ENCODE peak calls at places on chromosomes 4 and X, in four cellular contexts. S is K562, M is HL-60, B is GM12878. C is an unnamed sample.

GRCh38 chrX:40098264-40099045 is 697 bp upstream of the BCOR start:
- DNase-seq in S (no peak), B (no peak), M (peak), C (no peak)

GRCh38 chrX:41733939-41734338 is 10.0 kb downstream of the GPR82 start:
- DNase-seq in S (no peak), B (peak), M (peak), C (peak)

GRCh38 chr4:174349156-174349555 is 65.4 kb downstream of the CEP44 start:
- DNase-seq in B (no peak), S (no peak), M (no peak), C (no peak)

GRCh38 chr4:107094976-107095375 is 58.9 kb upstream of the DKK2 start:
- DNase-seq in M (no peak), S (no peak), B (no peak), C (no peak)

GRCh38 chr4:109803924-109804571 is 2.2 kb upstream of the CFI start:
- DNase-seq in B (peak), M (peak), S (no peak), C (peak)

GRCh38 chrX:41384041-41384705 is 50.2 kb downstream of the DDX3X start:
- DNase-seq in M (peak), B (no peak), S (peak), C (no peak)

GRCh38 chr4:119105605-119106004 is 30.0 kb upstream of the MYOZ2 start:
- DNase-seq in B (no peak), M (no peak), S (no peak), C (no peak)

GRCh38 chr4:150367326-150367725 is 214.6 kb upstream of the MAB21L2 start:
- DNase-seq in B (no peak), M (no peak), S (no peak), C (no peak)

GRCh38 chrX:68912113-68912980 is 83.5 kb downstream of the EFNB1 start:
- DNase-seq in B (no peak), S (no peak), M (no peak), C (no peak)

GRCh38 chr4:140137654-140138053 is 16.3 kb downstream of the MAML3 start:
- DNase-seq in S (no peak), B (no peak), M (no peak), C (no peak)

GRCh38 chrX:93177930-93178329 is 495.4 kb downstream of the NAP1L3 start:
- DNase-seq in B (no peak), S (no peak), M (no peak), C (no peak)

GRCh38 chrX:108306086-108306485 is 132.1 kb downstream of the COL4A6 start:
- DNase-seq in B (no peak), M (no peak), S (no peak), C (no peak)

DNA sequence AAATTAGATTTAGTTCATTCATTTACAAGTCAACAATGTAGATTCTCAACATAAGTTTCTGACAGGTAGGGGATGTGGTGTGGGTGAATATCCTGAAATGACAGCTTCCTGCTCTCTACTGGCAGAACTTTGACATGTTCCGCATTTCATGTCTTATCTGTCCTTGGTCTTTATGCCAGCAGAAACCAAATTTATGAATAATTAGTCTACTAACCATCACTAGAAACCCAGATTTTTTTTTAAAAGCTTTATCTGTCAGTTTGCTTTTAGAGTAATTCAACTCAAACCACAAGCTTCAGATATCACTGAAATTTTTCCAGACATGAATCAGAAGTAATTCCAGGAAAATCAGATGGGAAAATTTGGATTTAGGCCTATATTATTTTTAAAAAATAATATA is 17.9 kb downstream of the COQ2 start:
- DNase-seq in B (no peak), S (no peak), M (peak), C (no peak)
- TF ChIP-seq SPI1 in B (no peak), S (no peak), M (peak), C (no peak)

GRCh38 chr4:62455871-62456270 is 1255.7 kb downstream of the ADGRL3 start:
- DNase-seq in S (no peak), M (no peak), B (no peak), C (no peak)
- TF ChIP-seq SPI1 in S (no peak), M (no peak), B (no peak), C (no peak)

GRCh38 chr4:128347175-128347868 is 59.7 kb upstream of the PGRMC2 start:
- DNase-seq in M (no peak), B (no peak), S (no peak), C (no peak)
- TF ChIP-seq SPI1 in M (no peak), B (no peak), S (no peak), C (no peak)

DNA sequence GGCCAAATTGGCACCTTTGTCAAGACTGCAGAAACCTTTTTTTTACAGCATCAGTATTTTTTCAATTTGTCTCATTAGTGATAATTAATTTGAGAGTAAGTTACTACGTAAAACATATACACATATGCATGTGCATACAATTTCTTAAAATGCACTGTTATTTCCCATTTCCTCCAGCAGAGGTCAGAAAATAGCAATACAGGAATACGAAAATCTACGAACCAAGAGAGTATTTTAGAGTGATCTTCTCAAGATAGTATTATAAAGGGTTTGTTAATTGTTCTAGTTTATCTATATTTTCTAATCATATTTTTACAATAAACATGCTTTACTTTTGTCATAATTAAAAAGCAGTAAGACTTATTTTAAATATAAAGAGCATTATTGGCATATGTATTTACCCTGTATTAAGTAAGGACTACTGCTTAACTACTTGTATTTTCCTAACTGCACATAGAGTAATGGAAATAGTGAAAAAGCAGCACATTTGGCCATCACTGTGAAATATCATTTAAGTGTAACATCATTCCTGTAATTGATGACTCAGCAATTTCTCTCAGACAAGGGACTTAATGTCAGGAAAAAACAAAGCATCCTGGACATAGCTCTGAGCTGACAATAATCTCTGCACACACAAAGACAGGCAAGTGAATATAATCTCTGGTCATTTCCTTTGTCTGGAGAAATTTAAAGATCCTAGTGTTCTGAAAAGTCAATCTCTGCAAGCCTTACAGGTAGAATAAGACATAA is 45.6 kb downstream of the MAOB start:
- DNase-seq in B (no peak), M (no peak), S (peak), C (no peak)
- TF ChIP-seq SPI1 in B (no peak), M (no peak), S (no peak), C (no peak)

GRCh38 chr4:56123547-56123946 is 174.8 kb downstream of the CEP135 start:
- DNase-seq in B (no peak), S (no peak), M (no peak), C (no peak)
- TF ChIP-seq SPI1 in B (no peak), S (no peak), M (no peak), C (no peak)

DNA sequence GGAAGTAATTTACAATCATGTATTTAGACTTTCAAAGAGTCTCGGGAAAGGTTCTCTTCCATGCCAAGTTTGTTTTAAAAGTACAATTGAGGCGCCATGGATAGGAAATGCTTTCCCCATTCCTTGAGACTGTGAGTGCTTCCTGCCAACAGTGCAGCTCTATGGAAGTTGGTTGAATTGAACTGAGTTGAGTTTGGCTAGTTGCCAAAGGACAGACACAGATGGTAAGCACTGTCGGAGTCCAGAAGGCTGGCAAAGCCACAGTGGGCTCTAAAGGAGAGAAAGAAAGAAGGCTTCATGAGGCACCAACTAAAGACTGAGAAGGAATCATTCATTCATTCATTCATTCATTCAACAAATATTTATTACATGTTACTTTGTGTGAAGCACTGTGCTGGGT is 4.3 kb upstream of the KCNE5 start:
- DNase-seq in M (no peak), B (no peak), S (no peak), C (no peak)
- TF ChIP-seq SPI1 in M (no peak), B (no peak), S (no peak), C (no peak)

DNA sequence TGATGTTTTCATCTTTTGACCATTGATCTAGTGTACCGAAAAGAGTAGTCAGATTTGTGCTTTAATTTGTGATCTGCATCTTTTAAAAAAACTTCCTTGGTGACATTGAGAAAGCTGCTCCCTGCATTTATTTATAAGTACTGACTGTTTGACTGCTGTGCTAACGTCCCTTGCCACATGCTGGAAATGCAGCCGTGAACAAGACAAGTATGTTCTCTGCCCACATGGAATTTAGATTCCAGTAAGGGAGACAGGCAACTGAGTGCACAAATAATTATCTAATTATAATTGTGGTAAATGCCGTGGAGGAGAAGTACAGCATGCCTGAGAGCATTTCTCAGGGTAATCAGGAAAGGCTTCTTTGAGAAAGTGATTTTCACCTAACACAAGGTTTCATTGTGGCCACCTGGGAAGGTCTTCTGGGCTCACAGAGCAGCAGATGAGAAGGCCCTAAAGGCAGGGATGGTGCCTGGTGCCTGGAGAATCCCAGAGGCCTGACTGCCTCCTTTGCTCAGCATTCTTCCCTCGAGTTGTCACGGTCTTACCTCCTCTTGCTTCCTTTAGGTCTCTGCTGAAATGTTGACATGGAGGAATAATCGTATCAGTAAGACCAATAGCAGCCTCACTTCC is 55.8 kb downstream of the PTTG2 start:
- DNase-seq in S (no peak), M (no peak), B (no peak), C (no peak)
- TF ChIP-seq SPI1 in S (no peak), M (no peak), B (no peak), C (no peak)